ENCODE peak calls at places on chromosomes 16 and 17, in six cellular contexts. E, Z, V, U, G and O are unnamed samples.

GRCh38 chr17:5027299-5027698 is 7.9 kb downstream of the SLC52A1 start:
- DNase-seq in E (no peak), Z (no peak), V (no peak), U (no peak), G (no peak), O (no peak)

GRCh38 chr16:77213542-77214108 is 14.4 kb downstream of the SYCE1L start:
- DNase-seq in E (no peak), Z (peak), V (no peak), U (no peak), G (no peak), O (peak)

GRCh38 chr17:40291311-40291710 is 3.6 kb downstream of the CDC6 start:
- DNase-seq in E (no peak), Z (no peak), V (no peak), U (no peak), G (no peak), O (no peak)

GRCh38 chr17:3978421-3979275 is 14.4 kb upstream of the ATP2A3 start:
- DNase-seq in E (no peak), Z (no peak), V (no peak), U (no peak), G (no peak), O (no peak)

GRCh38 chr16:67150833-67151396 is at the start of gene B3GNT9:
- DNase-seq in E (peak), Z (no peak), V (peak), U (peak), G (no peak), O (peak)

GRCh38 chr17:37787055-37787720 is 42.3 kb upstream of the HNF1B start:
- DNase-seq in E (no peak), Z (no peak), V (no peak), U (no peak), G (no peak), O (peak)

GRCh38 chr16:85204242-85205010 is 92.2 kb upstream of the CIBAR2 start:
- DNase-seq in E (no peak), Z (no peak), V (no peak), U (no peak), G (no peak), O (no peak)

GRCh38 chr16:69823831-69824563 is 61.9 kb downstream of the WWP2 start:
- DNase-seq in E (no peak), Z (no peak), V (no peak), U (no peak), G (peak), O (no peak)

GRCh38 chr17:56636276-56636675 is 42.8 kb downstream of the NOG start:
- DNase-seq in E (no peak), Z (no peak), V (no peak), U (no peak), G (no peak), O (no peak)

GRCh38 chr16:69417537-69418199 is 6.8 kb upstream of the CYB5B start:
- DNase-seq in E (peak), Z (no peak), V (no peak), U (no peak), G (no peak), O (peak)

GRCh38 chr16:21263640-21264211 is 14.4 kb downstream of the CRYM start:
- DNase-seq in E (no peak), Z (no peak), V (no peak), U (no peak), G (peak), O (peak)

GRCh38 chr17:64006361-64007088 is 8.4 kb downstream of the PRR29 start:
- DNase-seq in E (no peak), Z (no peak), V (peak), U (peak), G (no peak), O (peak)

GRCh38 chr16:47342055-47342454 is 118.8 kb downstream of the ITFG1 start:
- DNase-seq in E (no peak), Z (no peak), V (no peak), U (no peak), G (no peak), O (no peak)

GRCh38 chr16:24255446-24256352 is at the start of gene CACNG3:
- DNase-seq in E (peak), Z (no peak), V (peak), U (peak), G (no peak), O (peak)

GRCh38 chr16:51097729-51098128 is 53.3 kb downstream of the SALL1 start:
- DNase-seq in E (no peak), Z (no peak), V (no peak), U (no peak), G (no peak), O (no peak)

GRCh38 chr16:2497116-2497630 is 16.6 kb upstream of the ATP6V0C start:
- DNase-seq in E (no peak), Z (no peak), V (peak), U (no peak), G (no peak), O (no peak)

GRCh38 chr16:70705056-70705455 is 19.2 kb upstream of the MTSS2 start:
- DNase-seq in E (no peak), Z (no peak), V (no peak), U (no peak), G (no peak), O (no peak)

GRCh38 chr17:81710514-81711308 is 1.4 kb upstream of the SLC25A10 start:
- DNase-seq in E (no peak), Z (no peak), V (no peak), U (peak), G (no peak), O (peak)

GRCh38 chr16:56347670-56348069 is 77.7 kb downstream of the AMFR start:
- DNase-seq in E (no peak), Z (no peak), V (no peak), U (no peak), G (no peak), O (no peak)

GRCh38 chr17:55433629-55434422 is 12.2 kb upstream of the MMD start:
- DNase-seq in E (no peak), Z (no peak), V (no peak), U (no peak), G (no peak), O (peak)

GRCh38 chr16:30649725-30650368 is 913 bp upstream of the PRR14 start:
- DNase-seq in E (no peak), Z (no peak), V (no peak), U (no peak), G (no peak), O (no peak)

GRCh38 chr17:34082404-34082803 is 172.7 kb upstream of the CCL2 start:
- DNase-seq in E (no peak), Z (no peak), V (no peak), U (no peak), G (no peak), O (no peak)

GRCh38 chr17:81190591-81190990 is 24.6 kb upstream of the AATK start:
- DNase-seq in E (no peak), Z (no peak), V (no peak), U (no peak), G (no peak), O (no peak)

GRCh38 chr17:6153416-6153815 is 83.2 kb downstream of the WSCD1 start:
- DNase-seq in E (no peak), Z (no peak), V (no peak), U (no peak), G (no peak), O (no peak)
- TF ChIP-seq ATF3 in E (no peak), Z (no peak), V (no peak), U (no peak), G (no peak), O (no peak)

GRCh38 chr17:16989230-16989952 is 17.5 kb upstream of the TNFRSF13B start:
- DNase-seq in E (no peak), Z (no peak), V (no peak), U (no peak), G (peak), O (no peak)
- TF ChIP-seq ATF3 in E (no peak), Z (no peak), V (no peak), U (no peak), G (no peak), O (no peak)

GRCh38 chr16:4945560-4946502 is 8.9 kb upstream of the PPL start:
- DNase-seq in E (no peak), Z (peak), V (no peak), U (no peak), G (no peak), O (no peak)
- TF ChIP-seq ATF3 in E (no peak), Z (no peak), V (no peak), U (no peak), G (no peak), O (no peak)

GRCh38 chr17:42775534-42776098 is 2.4 kb downstream of the VPS25 start:
- DNase-seq in E (no peak), Z (no peak), V (peak), U (no peak), G (no peak), O (peak)
- TF ChIP-seq ATF3 in E (no peak), Z (no peak), V (no peak), U (no peak), G (no peak), O (no peak)

GRCh38 chr16:79618712-79619050 is 18.1 kb upstream of the MAF start:
- DNase-seq in E (no peak), Z (no peak), V (no peak), U (no peak), G (no peak), O (no peak)
- TF ChIP-seq ATF3 in E (no peak), Z (no peak), V (no peak), U (no peak), G (no peak), O (no peak)

GRCh38 chr16:9408297-9408696 is 316.9 kb downstream of the HAPSTR1 start:
- DNase-seq in E (no peak), Z (no peak), V (no peak), U (no peak), G (no peak), O (no peak)
- TF ChIP-seq ATF3 in E (no peak), Z (no peak), V (no peak), U (no peak), G (no peak), O (no peak)

DNA sequence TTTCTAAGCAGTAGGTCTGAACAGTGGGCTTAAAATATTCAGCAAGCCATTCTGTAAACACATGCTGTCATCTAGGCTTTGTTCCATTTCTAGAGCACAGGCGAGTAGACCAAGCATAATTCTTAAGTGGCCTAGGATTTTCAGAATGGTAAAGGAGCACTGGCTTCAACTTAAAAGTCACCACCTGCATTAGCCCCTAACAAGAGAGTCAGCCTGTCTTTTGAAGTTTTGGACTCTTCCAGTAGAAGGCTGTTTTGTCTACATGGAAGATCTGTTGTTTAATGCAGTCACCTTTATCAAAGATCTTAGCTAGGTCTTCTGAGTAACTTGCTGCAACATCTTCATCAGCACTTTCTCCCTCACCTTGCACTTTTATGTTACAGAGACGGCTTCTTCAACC is 36.6 kb downstream of the TTC19 start:
- DNase-seq in E (no peak), Z (no peak), V (no peak), U (no peak), G (no peak), O (no peak)
- TF ChIP-seq ATF3 in E (no peak), Z (no peak), V (no peak), U (no peak), G (no peak), O (no peak)